ENCODE peak calls at places on chromosomes 2 and 18, in five cellular contexts. One of them, this sample, is unnamed.

GRCh38 chr18:11052800-11053199 is 96.6 kb downstream of the PIEZO2 start:
- DNase-seq in nucleus accumbens: no peak
- DNase-seq in hepatocyte: peak
- DNase-seq in omental fat pad: no peak
- DNase-seq in GM23248: peak
- DNase-seq in this sample: peak

GRCh38 chr2:200340527-200341224 is 34.2 kb downstream of the SPATS2L start:
- DNase-seq in omental fat pad: no peak
- DNase-seq in nucleus accumbens: no peak
- DNase-seq in GM23248: no peak
- DNase-seq in hepatocyte: no peak
- DNase-seq in this sample: no peak

GRCh38 chr2:50752228-50752627 is 279.7 kb downstream of the NRXN1 start:
- DNase-seq in nucleus accumbens: no peak
- DNase-seq in hepatocyte: no peak
- DNase-seq in GM23248: no peak
- DNase-seq in omental fat pad: no peak
- DNase-seq in this sample: no peak

GRCh38 chr2:25331686-25332365 is 9.9 kb downstream of the DNMT3A start:
- DNase-seq in hepatocyte: no peak
- DNase-seq in GM23248: peak
- DNase-seq in nucleus accumbens: no peak
- DNase-seq in omental fat pad: no peak
- DNase-seq in this sample: peak

GRCh38 chr2:190277234-190278112 is 42.2 kb downstream of the HIBCH start:
- DNase-seq in omental fat pad: no peak
- DNase-seq in hepatocyte: peak
- DNase-seq in GM23248: peak
- DNase-seq in nucleus accumbens: no peak
- DNase-seq in this sample: peak

GRCh38 chr18:13616041-13616440 is 110.3 kb downstream of the FAM210A start:
- DNase-seq in hepatocyte: no peak
- DNase-seq in nucleus accumbens: no peak
- DNase-seq in omental fat pad: no peak
- DNase-seq in GM23248: no peak
- DNase-seq in this sample: no peak

GRCh38 chr2:207395535-207396251 is 134.1 kb upstream of the CREB1 start:
- DNase-seq in omental fat pad: no peak
- DNase-seq in hepatocyte: no peak
- DNase-seq in GM23248: no peak
- DNase-seq in nucleus accumbens: no peak
- DNase-seq in this sample: peak

GRCh38 chr2:26008851-26009566 is 24.9 kb upstream of the RAB10 start:
- DNase-seq in omental fat pad: peak
- DNase-seq in hepatocyte: peak
- DNase-seq in GM23248: peak
- DNase-seq in nucleus accumbens: peak
- DNase-seq in this sample: peak

GRCh38 chr2:100747551-100747950 is 72.4 kb upstream of the NPAS2 start:
- DNase-seq in omental fat pad: no peak
- DNase-seq in hepatocyte: no peak
- DNase-seq in GM23248: peak
- DNase-seq in nucleus accumbens: no peak
- DNase-seq in this sample: no peak

GRCh38 chr18:23156134-23156533 is 20.8 kb downstream of the CABLES1 start:
- DNase-seq in GM23248: no peak
- DNase-seq in hepatocyte: no peak
- DNase-seq in nucleus accumbens: no peak
- DNase-seq in omental fat pad: no peak
- DNase-seq in this sample: no peak

GRCh38 chr2:2291500-2292260 is 39.4 kb downstream of the MYT1L start:
- DNase-seq in hepatocyte: peak
- DNase-seq in GM23248: peak
- DNase-seq in nucleus accumbens: no peak
- DNase-seq in omental fat pad: no peak
- DNase-seq in this sample: no peak

GRCh38 chr2:188291142-188291616 is 495 bp upstream of the GULP1 start:
- DNase-seq in omental fat pad: no peak
- DNase-seq in hepatocyte: peak
- DNase-seq in nucleus accumbens: no peak
- DNase-seq in GM23248: peak
- DNase-seq in this sample: peak

GRCh38 chr2:156649596-156649995 is 213.4 kb downstream of the GPD2 start:
- DNase-seq in omental fat pad: no peak
- DNase-seq in hepatocyte: peak
- DNase-seq in nucleus accumbens: no peak
- DNase-seq in GM23248: no peak
- DNase-seq in this sample: peak

GRCh38 chr2:169005080-169005598 is 26.0 kb downstream of the ABCB11 start:
- DNase-seq in hepatocyte: no peak
- DNase-seq in nucleus accumbens: no peak
- DNase-seq in GM23248: no peak
- DNase-seq in omental fat pad: no peak
- DNase-seq in this sample: no peak

GRCh38 chr2:108909917-108910515 is 79.0 kb downstream of the EDAR start:
- DNase-seq in nucleus accumbens: no peak
- DNase-seq in hepatocyte: no peak
- DNase-seq in GM23248: no peak
- DNase-seq in omental fat pad: no peak
- DNase-seq in this sample: no peak

GRCh38 chr2:152189622-152190495 is 14.3 kb upstream of the STAM2 start:
- DNase-seq in GM23248: peak
- DNase-seq in omental fat pad: no peak
- DNase-seq in hepatocyte: peak
- DNase-seq in nucleus accumbens: peak
- DNase-seq in this sample: peak

GRCh38 chr2:96618599-96619283 is 19.4 kb downstream of the KANSL3 start:
- DNase-seq in omental fat pad: no peak
- DNase-seq in GM23248: peak
- DNase-seq in hepatocyte: no peak
- DNase-seq in nucleus accumbens: no peak
- DNase-seq in this sample: peak

GRCh38 chr18:77448046-77448445 is 198.4 kb downstream of the GALR1 start:
- DNase-seq in GM23248: no peak
- DNase-seq in nucleus accumbens: no peak
- DNase-seq in omental fat pad: no peak
- DNase-seq in hepatocyte: no peak
- DNase-seq in this sample: no peak

GRCh38 chr2:236535024-236535423 is 34.6 kb upstream of the ACKR3 start:
- DNase-seq in omental fat pad: no peak
- DNase-seq in nucleus accumbens: no peak
- DNase-seq in GM23248: peak
- DNase-seq in hepatocyte: no peak
- DNase-seq in this sample: peak